ENCODE peak calls at places on chromosomes 2 and 18, in eight cellular contexts. O is endodermal cell; I is Panc1; G is colonic mucosa; V is CD8-positive, alpha-beta T cell; W is testis; C is lung; R is heart left ventricle. L is an unnamed sample.

GRCh38 chr2:176293334-176293733 is 24.1 kb downstream of the MTX2 start:
- DNase-seq in C (no peak), R (no peak), V (no peak), O (no peak), I (no peak), G (no peak), W (no peak), L (no peak)

GRCh38 chr2:240205348-240205747 is 64.9 kb upstream of the OTOS start:
- DNase-seq in V (no peak), C (no peak), G (no peak), R (no peak), I (peak; percentile 45), W (no peak), O (peak; percentile 77), L (peak; percentile 59)

GRCh38 chr2:152115952-152116351 is 17.1 kb upstream of the CACNB4 start:
- DNase-seq in I (no peak), O (peak; percentile 49), G (no peak), W (peak; percentile 37), V (no peak), R (no peak), C (no peak), L (no peak)

GRCh38 chr2:714005-714741 is 37.0 kb upstream of the TMEM18 start:
- DNase-seq in G (peak; percentile 63), C (peak; percentile 59), V (no peak), R (peak; percentile 29), O (peak; percentile 87), W (peak; percentile 85), I (peak; percentile 52), L (peak; percentile 45)

GRCh38 chr2:31263636-31264190 is 29.8 kb downstream of the EHD3 start:
- DNase-seq in V (no peak), C (no peak), O (peak; percentile 81), I (no peak), R (no peak), W (no peak), G (no peak), L (no peak)

GRCh38 chr2:142596334-142597088 is 281.0 kb upstream of the KYNU start:
- DNase-seq in G (no peak), W (no peak), C (no peak), I (peak; percentile 36), O (no peak), R (no peak), V (no peak), L (peak; percentile 7)

GRCh38 chr18:25168011-25168410 is 184.0 kb downstream of the ZNF521 start:
- DNase-seq in V (no peak), C (no peak), G (no peak), W (no peak), I (no peak), R (no peak), O (no peak), L (no peak)

GRCh38 chr2:116319935-116320334 is 1494.6 kb upstream of the DDX18 start:
- DNase-seq in G (no peak), O (peak; percentile 43), V (no peak), R (no peak), W (no peak), I (no peak), C (no peak), L (no peak)

GRCh38 chr2:162072181-162072702 is 1.8 kb downstream of the DPP4 start:
- DNase-seq in I (no peak), V (no peak), R (no peak), G (no peak), O (no peak), W (no peak), C (no peak), L (peak; percentile 48)

GRCh38 chr2:212364586-212364985 is 174.0 kb downstream of the ERBB4 start:
- DNase-seq in C (no peak), O (no peak), G (no peak), V (no peak), R (no peak), I (no peak), W (no peak), L (no peak)

GRCh38 chr2:176612736-176613135 is 343.5 kb downstream of the MTX2 start:
- DNase-seq in O (no peak), W (no peak), C (no peak), R (no peak), V (no peak), I (no peak), G (no peak), L (peak; percentile 14)

GRCh38 chr2:241037498-241037897 is 39.1 kb downstream of the SNED1 start:
- DNase-seq in R (no peak), C (no peak), W (no peak), O (no peak), G (no peak), I (no peak), V (no peak), L (no peak)

GRCh38 chr2:949894-950626 is 589 bp upstream of the SNTG2 start:
- DNase-seq in W (no peak), I (no peak), R (no peak), C (no peak), G (no peak), V (no peak), O (peak; percentile 85), L (no peak)

GRCh38 chr2:183291436-183291835 is 167.2 kb downstream of the NUP35 start:
- DNase-seq in V (no peak), G (no peak), I (no peak), W (no peak), C (no peak), O (no peak), R (no peak), L (no peak)

GRCh38 chr2:65957886-65958285 is 477.0 kb upstream of the MEIS1 start:
- DNase-seq in R (no peak), G (no peak), C (no peak), O (peak; percentile 70), W (no peak), I (no peak), V (no peak), L (no peak)

GRCh38 chr2:69387770-69388481 is 899 bp upstream of the GFPT1 start:
- DNase-seq in R (no peak), I (no peak), O (no peak), G (no peak), C (no peak), W (no peak), V (no peak), L (no peak)

GRCh38 chr18:6917082-6917481 is 187.6 kb downstream of the ARHGAP28 start:
- DNase-seq in V (no peak), R (no peak), O (peak; percentile 62), I (no peak), W (no peak), G (no peak), C (no peak), L (no peak)

GRCh38 chr2:1481406-1482252 is 68.4 kb downstream of the TPO start:
- DNase-seq in G (no peak), O (no peak), I (no peak), C (no peak), R (no peak), V (no peak), W (no peak), L (no peak)

GRCh38 chr18:76505611-76506010 is 10.6 kb upstream of the ZNF516 start:
- DNase-seq in C (no peak), I (no peak), R (no peak), W (no peak), G (no peak), V (no peak), O (no peak), L (no peak)

GRCh38 chr2:189559579-189560272 is 20.9 kb downstream of the SLC40A1 start:
- DNase-seq in R (peak; percentile 52), O (no peak), V (no peak), W (peak; percentile 64), I (no peak), C (no peak), G (no peak), L (no peak)
- H3K27ac ChIP-seq in R (peak overlapping the region; percentile 40), O (no peak overlapping the region), V (no peak overlapping the region), W (peak overlapping the region; percentile 31), I (no peak overlapping the region), C (no peak overlapping the region), G (peak overlapping the region; percentile 48), L (no peak overlapping the region)

GRCh38 chr2:196592912-196593881 is 46.3 kb upstream of the CCDC150 start:
- DNase-seq in R (peak; percentile 32), W (peak; percentile 72), O (peak; percentile 86), V (no peak), G (peak; percentile 18), C (no peak), I (no peak), L (peak; percentile 42)
- TF ChIP-seq CTCF in R (no peak), W (no peak), O (no peak), V (no peak), G (no peak), C (no peak), I (peak; percentile 42), L (no peak)

GRCh38 chr2:189594305-189594704 is 13.7 kb upstream of the SLC40A1 start:
- DNase-seq in G (no peak), O (no peak), C (no peak), V (no peak), W (no peak), R (no peak), I (no peak), L (no peak)
- H3K4me3 ChIP-seq in G (no peak overlapping the region), O (no peak overlapping the region), C (no peak overlapping the region), V (no peak overlapping the region), W (no peak overlapping the region), R (no peak overlapping the region), I (no peak overlapping the region), L (no peak overlapping the region)

GRCh38 chr2:82796132-82796531 is 1662.9 kb downstream of the SUCLG1 start:
- DNase-seq in G (no peak), W (no peak), C (no peak), V (no peak), I (no peak), O (no peak), R (no peak), L (no peak)
- H3K27ac ChIP-seq in G (no peak overlapping the region), W (no peak overlapping the region), C (no peak overlapping the region), V (no peak overlapping the region), I (peak overlapping the region; percentile 23), O (no peak overlapping the region), R (no peak overlapping the region), L (peak overlapping the region; percentile 75)

GRCh38 chr2:130766711-130767407 is 11.5 kb downstream of the AMER3 start:
- DNase-seq in G (no peak), C (no peak), O (no peak), W (no peak), V (no peak), I (no peak), R (no peak), L (no peak)

GRCh38 chr2:130766037-130766436 is 10.7 kb downstream of the AMER3 start:
- DNase-seq in W (no peak), R (no peak), V (no peak), O (no peak), C (no peak), G (no peak), I (no peak), L (no peak)

GRCh38 chr2:130769343-130769907 is 14.1 kb downstream of the AMER3 start:
- DNase-seq in I (no peak), W (no peak), O (no peak), V (no peak), G (no peak), R (no peak), C (no peak), L (no peak)

GRCh38 chr2:130767408-130767775 is 12.1 kb downstream of the AMER3 start:
- DNase-seq in O (peak; percentile 76), I (no peak), W (no peak), C (no peak), R (no peak), V (no peak), G (no peak), L (no peak)

GRCh38 chr2:130768191-130768855 is 13.0 kb downstream of the AMER3 start:
- DNase-seq in R (no peak), C (no peak), V (no peak), G (no peak), I (no peak), O (peak; percentile 67), W (no peak), L (no peak)
- TF ChIP-seq CTCF in R (no peak), C (no peak), V (no peak), G (no peak), I (peak; percentile 57), O (peak; percentile 60), W (no peak), L (no peak)